ENCODE peak calls at places on chromosome 6, in eight cellular contexts. N is MM.1S; B is OCI-M1; J is naive thymus-derived CD4-positive, alpha-beta T cell; T is fibroblast of lung; X is stimulated activated CD4-positive, alpha-beta T cell treated with anti-CD3 and anti-CD28 coated beads, TNF-alpha, amount 100 ng/mL, for 48 hours; Z is activated T-helper 9 cell treated with anti-CD3 and anti-CD28 coated beads, Interleukin-2, amount 50 U/mL, for 16 hours; E is left lung. K is an unnamed sample.

GRCh38 chr6:82176616-82177015 is 70.9 kb downstream of the IBTK start:
- DNase-seq in X (no peak), E (no peak), T (no peak), J (no peak), Z (no peak), B (no peak), N (no peak), K (no peak)

GRCh38 chr6:11615214-11615602 is 77.7 kb downstream of the TMEM170B start:
- DNase-seq in E (no peak), T (peak; percentile 86), J (no peak), B (no peak), Z (no peak), X (no peak), N (no peak), K (no peak)

GRCh38 chr6:155120034-155120433 is 124.9 kb downstream of the TIAM2 start:
- DNase-seq in N (no peak), T (peak; percentile 92), Z (no peak), E (no peak), J (no peak), X (no peak), B (no peak), K (no peak)

GRCh38 chr6:34366639-34366921 is 25.9 kb downstream of the NUDT3 start:
- DNase-seq in B (no peak), E (no peak), Z (no peak), T (no peak), N (no peak), J (no peak), X (no peak), K (no peak)

GRCh38 chr6:127762284-127762683 is 138.6 kb downstream of the THEMIS start:
- DNase-seq in N (no peak), B (no peak), J (no peak), E (no peak), T (no peak), Z (no peak), X (no peak), K (no peak)

GRCh38 chr6:15623282-15624116 is 39.3 kb downstream of the DTNBP1 start:
- DNase-seq in E (no peak), Z (no peak), B (peak; percentile 80), T (no peak), J (no peak), N (peak; percentile 12), X (no peak), K (no peak)

GRCh38 chr6:6930223-6930880 is 177.4 kb upstream of the RREB1 start:
- DNase-seq in B (no peak), X (no peak), J (no peak), Z (no peak), T (no peak), E (no peak), N (no peak), K (no peak)

GRCh38 chr6:157261606-157262005 is 61.7 kb downstream of the TMEM242 start:
- DNase-seq in J (no peak), T (no peak), X (no peak), Z (no peak), B (no peak), E (no peak), N (no peak), K (no peak)

GRCh38 chr6:130598021-130598989 is 228.9 kb upstream of the SMLR1 start:
- DNase-seq in J (no peak), N (no peak), B (no peak), Z (no peak), E (no peak), T (peak; percentile 64), X (no peak), K (no peak)

GRCh38 chr6:154569136-154569862 is 58.8 kb upstream of the CNKSR3 start:
- DNase-seq in E (no peak), N (no peak), X (no peak), J (no peak), Z (no peak), B (no peak), T (no peak), K (no peak)

K was measured in stimulated activated CD8-positive, alpha-beta memory T cell treated with anti-CD3 and anti-CD28 coated beads, Interleukin-7, amount 100 ng/mL, for 48 hours.